ENCODE peak calls at places on chromosomes 4 and X, in six cellular contexts. P is GM12864, O is colonic mucosa, K is fibroblast of the aortic adventitia, D is sigmoid colon, N is foreskin fibroblast. J is an unnamed sample.

GRCh38 chr4:82785248-82786003 is 13.2 kb downstream of the SCD5 start:
- DNase-seq in P (no peak), O (no peak), K (peak), D (no peak), N (peak), J (no peak)

GRCh38 chrX:49039598-49040375 is 3.4 kb downstream of the TFE3 start:
- DNase-seq in P (peak), O (peak), K (peak), D (peak), N (peak), J (peak)

GRCh38 chr4:186624951-186625350 is 69.6 kb upstream of the MTNR1A start:
- DNase-seq in P (no peak), O (no peak), K (peak), D (no peak), N (peak), J (no peak)

GRCh38 chr4:96525901-96526300 is 686.0 kb downstream of the PDHA2 start:
- DNase-seq in P (no peak), O (no peak), K (no peak), D (no peak), N (no peak), J (no peak)

GRCh38 chr4:167282171-167282864 is 48.0 kb upstream of the SPOCK3 start:
- DNase-seq in P (no peak), O (no peak), K (peak), D (no peak), N (no peak), J (no peak)

GRCh38 chr4:169147217-169147616 is 123.5 kb downstream of the SH3RF1 start:
- DNase-seq in P (no peak), O (no peak), K (no peak), D (no peak), N (peak), J (no peak)

GRCh38 chr4:100261346-100261745 is 71.1 kb upstream of the DDIT4L start:
- DNase-seq in P (no peak), O (no peak), K (peak), D (no peak), N (no peak), J (no peak)

GRCh38 chr4:118888666-118889312 is at the start of gene SYNPO2:
- DNase-seq in P (no peak), O (peak), K (peak), D (peak), N (peak), J (peak)

GRCh38 chr4:8468746-8469535 is 28.4 kb downstream of the TRMT44 start:
- DNase-seq in P (peak), O (peak), K (peak), D (peak), N (peak), J (peak)

GRCh38 chr4:38075370-38076152 is 115.4 kb downstream of the PTTG2 start:
- DNase-seq in P (no peak), O (peak), K (peak), D (no peak), N (peak), J (peak)

GRCh38 chrX:74534569-74535038 is 79.8 kb downstream of the RLIM start:
- DNase-seq in P (no peak), O (no peak), K (peak), D (no peak), N (no peak), J (peak)

GRCh38 chrX:68827848-68828562 is 816 bp upstream of the EFNB1 start:
- DNase-seq in P (peak), O (peak), K (peak), D (peak), N (peak), J (peak)

GRCh38 chrX:17944833-17945497 is 83.9 kb upstream of the RAI2 start:
- DNase-seq in P (no peak), O (peak), K (peak), D (no peak), N (no peak), J (peak)

GRCh38 chr4:128837198-128837597 is 27.7 kb downstream of the JADE1 start:
- DNase-seq in P (no peak), O (no peak), K (no peak), D (no peak), N (no peak), J (no peak)

GRCh38 chrX:8981742-8982141 is 52.2 kb downstream of the FAM9B start:
- DNase-seq in P (no peak), O (no peak), K (no peak), D (no peak), N (no peak), J (peak)

GRCh38 chr4:111717916-111718315 is 427.3 kb upstream of the FAM241A start:
- DNase-seq in P (no peak), O (no peak), K (no peak), D (no peak), N (no peak), J (no peak)

GRCh38 chr4:142548491-142548890 is 297.6 kb downstream of the INPP4B start:
- DNase-seq in P (no peak), O (no peak), K (no peak), D (no peak), N (no peak), J (no peak)

GRCh38 chrX:71198066-71198465 is 25.0 kb upstream of the GJB1 start:
- DNase-seq in P (peak), O (no peak), K (no peak), D (no peak), N (no peak), J (peak)

GRCh38 chr4:24249972-24250371 is 334.4 kb downstream of the DHX15 start:
- DNase-seq in P (no peak), O (no peak), K (no peak), D (no peak), N (no peak), J (no peak)

GRCh38 chr4:24244663-24245519 is 339.5 kb downstream of the DHX15 start:
- DNase-seq in P (no peak), O (no peak), K (peak), D (no peak), N (no peak), J (no peak)

GRCh38 chr4:24243641-24244040 is 340.7 kb downstream of the DHX15 start:
- DNase-seq in P (no peak), O (no peak), K (no peak), D (no peak), N (no peak), J (no peak)

DNA sequence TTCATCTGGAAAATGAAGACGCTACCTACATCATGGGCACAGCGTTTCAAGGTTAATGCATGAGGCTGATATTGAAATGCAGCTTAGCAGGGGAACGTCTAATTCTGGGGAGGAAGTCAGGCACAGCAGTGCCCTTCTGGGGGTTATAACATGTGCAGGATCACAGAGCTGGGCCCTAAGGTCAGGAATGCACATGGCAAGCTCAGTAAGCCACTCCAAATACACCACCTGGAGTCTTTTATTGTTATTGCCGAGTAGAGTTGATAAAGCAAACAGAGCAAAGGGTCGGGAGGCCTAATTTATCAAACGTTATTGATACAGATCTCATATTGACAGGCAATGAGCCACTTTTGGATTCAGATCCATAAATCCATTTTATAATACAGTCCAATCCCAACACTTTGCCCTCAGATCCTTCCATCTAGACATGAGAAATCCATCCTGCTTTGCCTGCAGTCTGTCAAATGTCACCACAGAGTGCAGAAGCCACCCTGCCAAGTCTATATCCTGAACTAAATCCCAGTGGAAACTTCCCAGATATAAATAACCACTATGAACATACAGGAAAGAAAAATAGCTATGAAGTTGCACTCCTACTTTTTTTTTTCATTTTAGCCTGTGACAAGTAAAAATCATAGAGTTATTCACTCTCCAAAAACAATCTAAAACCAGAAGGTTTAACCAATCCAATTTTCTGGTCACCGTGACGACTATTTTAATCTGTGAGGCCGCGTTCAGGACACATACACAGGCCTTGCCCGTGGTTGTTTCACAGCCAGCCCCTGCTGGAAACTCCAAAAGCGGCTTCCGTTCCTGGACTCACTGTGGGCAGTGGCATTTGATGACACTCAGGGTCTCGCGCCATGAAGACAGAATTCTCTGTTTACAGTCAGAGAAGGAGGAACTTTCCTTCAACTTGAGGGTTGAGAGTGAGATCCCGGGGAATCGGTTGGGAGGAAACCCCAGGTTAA is 335.4 kb downstream of the DHX15 start:
- DNase-seq in P (no peak), O (no peak), K (no peak), D (no peak), N (no peak), J (no peak)
- TF ChIP-seq CTCF in P (no peak), O (no peak), K (no peak), D (no peak), N (no peak), J (no peak)

DNA sequence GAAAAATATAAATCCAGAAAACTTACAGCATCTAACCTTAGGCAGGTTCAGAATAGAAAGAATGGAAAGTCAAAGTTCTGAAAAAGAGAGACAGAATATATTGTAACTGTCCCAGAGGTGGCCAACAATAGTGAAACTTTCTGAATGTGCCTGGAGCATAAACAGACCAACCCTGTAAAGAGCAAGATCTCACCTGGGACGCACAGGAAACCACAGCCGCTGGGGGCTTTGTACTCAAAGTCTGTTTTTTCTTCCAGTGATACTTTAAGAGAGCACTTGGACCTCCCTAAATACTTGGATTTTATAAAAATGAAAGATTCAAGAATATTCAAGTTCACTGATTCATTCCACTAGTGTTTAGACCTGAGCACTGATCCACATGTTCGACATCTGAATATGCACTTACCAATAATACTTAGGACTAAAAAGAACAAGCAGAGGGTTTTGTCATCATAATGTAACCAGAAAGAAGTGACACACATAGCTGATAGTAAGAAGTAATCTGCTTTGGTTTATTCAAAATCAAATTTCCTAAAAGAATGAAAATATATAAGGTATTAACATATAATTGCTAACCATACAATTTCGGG is 35.3 kb downstream of the ARAP2 start:
- DNase-seq in P (no peak), O (no peak), K (no peak), D (no peak), N (no peak), J (peak)
- H3K4me3 ChIP-seq in P (no peak), O (no peak), K (no peak), D (no peak), N (no peak), J (no peak)

GRCh38 chr4:74320559-74321118 is 12.4 kb downstream of the EPGN start:
- DNase-seq in P (peak), O (peak), K (peak), D (no peak), N (peak), J (peak)
- TF ChIP-seq CTCF in P (peak), O (peak), K (peak), D (peak), N (peak), J (peak)

GRCh38 chr4:182142146-182143085 is 100.8 kb upstream of the TENM3 start:
- DNase-seq in P (no peak), O (no peak), K (peak), D (no peak), N (peak), J (no peak)
- H3K4me3 ChIP-seq in P (no peak), O (peak), K (peak), D (peak), N (peak), J (no peak)

DNA sequence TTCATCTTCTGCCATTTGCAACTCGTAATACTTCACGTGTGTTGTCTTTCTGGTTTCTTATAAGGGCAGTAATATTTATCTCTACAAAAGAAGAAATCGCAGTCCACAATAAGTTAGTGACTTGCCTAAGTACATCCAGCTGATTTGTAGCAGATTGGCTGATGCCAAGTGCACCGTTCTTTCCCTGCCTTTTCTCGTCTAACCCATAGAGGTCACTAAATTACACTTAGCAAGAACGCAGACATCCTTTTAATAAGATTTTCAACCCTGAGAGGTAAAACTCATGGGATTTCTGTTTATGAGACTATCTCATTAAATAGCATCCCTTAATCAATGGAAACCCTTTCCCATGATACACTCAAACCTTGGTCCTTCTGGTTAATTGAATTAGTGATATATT is 408.6 kb upstream of the ACTRT1 start:
- DNase-seq in P (no peak), O (no peak), K (no peak), D (no peak), N (no peak), J (no peak)
- TF ChIP-seq CTCF in P (no peak), O (no peak), K (no peak), D (no peak), N (no peak), J (no peak)

J was measured in GM12865.